ENCODE peak calls at places on chromosomes 5 and 9, in six cellular contexts. One of them, this sample, is unnamed.

GRCh38 chr9:129981180-129981907 is 61.6 kb downstream of the FNBP1 start:
- DNase-seq in PC-9: no peak
- DNase-seq in fibroblast of lung: peak; percentile 27
- DNase-seq in IMR-90: no peak
- DNase-seq in dorsolateral prefrontal cortex: peak; percentile 86
- DNase-seq in A549: no peak
- DNase-seq in this sample: peak; percentile 95

GRCh38 chr5:63011158-63011557 is 432.5 kb downstream of the LRRC70 start:
- DNase-seq in IMR-90: no peak
- DNase-seq in dorsolateral prefrontal cortex: no peak
- DNase-seq in PC-9: no peak
- DNase-seq in fibroblast of lung: no peak
- DNase-seq in A549: no peak
- DNase-seq in this sample: no peak

GRCh38 chr9:89309608-89310485 is 1.1 kb upstream of the CKS2 start:
- DNase-seq in A549: no peak
- DNase-seq in PC-9: peak; percentile 68
- DNase-seq in dorsolateral prefrontal cortex: no peak
- DNase-seq in IMR-90: no peak
- DNase-seq in fibroblast of lung: no peak
- DNase-seq in this sample: peak; percentile 34

GRCh38 chr5:134242146-134242545 is 16.3 kb upstream of the PPP2CA start:
- DNase-seq in fibroblast of lung: peak; percentile 97
- DNase-seq in PC-9: no peak
- DNase-seq in IMR-90: peak; percentile 99
- DNase-seq in A549: no peak
- DNase-seq in dorsolateral prefrontal cortex: peak; percentile 74
- DNase-seq in this sample: peak; percentile 76

GRCh38 chr5:101543780-101544179 is 640.7 kb upstream of the ST8SIA4 start:
- DNase-seq in A549: no peak
- DNase-seq in PC-9: no peak
- DNase-seq in fibroblast of lung: peak; percentile 21
- DNase-seq in IMR-90: peak; percentile 36
- DNase-seq in dorsolateral prefrontal cortex: no peak
- DNase-seq in this sample: no peak

GRCh38 chr5:57219386-57219785 is 45.5 kb downstream of the GPBP1 start:
- DNase-seq in IMR-90: no peak
- DNase-seq in PC-9: no peak
- DNase-seq in dorsolateral prefrontal cortex: no peak
- DNase-seq in fibroblast of lung: no peak
- DNase-seq in A549: no peak
- DNase-seq in this sample: no peak

GRCh38 chr9:69463497-69464068 is 138.6 kb downstream of the ENTREP1 start:
- DNase-seq in fibroblast of lung: no peak
- DNase-seq in PC-9: no peak
- DNase-seq in IMR-90: no peak
- DNase-seq in dorsolateral prefrontal cortex: no peak
- DNase-seq in A549: no peak
- DNase-seq in this sample: no peak

GRCh38 chr5:61313960-61314681 is 17.9 kb upstream of the ZSWIM6 start:
- DNase-seq in fibroblast of lung: peak; percentile 90
- DNase-seq in PC-9: peak; percentile 80
- DNase-seq in IMR-90: peak; percentile 94
- DNase-seq in A549: no peak
- DNase-seq in dorsolateral prefrontal cortex: no peak
- DNase-seq in this sample: peak; percentile 90

GRCh38 chr5:173699959-173700358 is 83.5 kb upstream of the BOD1 start:
- DNase-seq in PC-9: no peak
- DNase-seq in fibroblast of lung: no peak
- DNase-seq in dorsolateral prefrontal cortex: no peak
- DNase-seq in IMR-90: no peak
- DNase-seq in A549: no peak
- DNase-seq in this sample: no peak

GRCh38 chr5:38060354-38060753 is 198.0 kb upstream of the EGFLAM start:
- DNase-seq in A549: no peak
- DNase-seq in dorsolateral prefrontal cortex: no peak
- DNase-seq in IMR-90: peak; percentile 66
- DNase-seq in fibroblast of lung: peak; percentile 39
- DNase-seq in PC-9: no peak
- DNase-seq in this sample: no peak

GRCh38 chr9:130010151-130010988 is 32.6 kb downstream of the FNBP1 start:
- DNase-seq in IMR-90: no peak
- DNase-seq in A549: no peak
- DNase-seq in fibroblast of lung: no peak
- DNase-seq in PC-9: no peak
- DNase-seq in dorsolateral prefrontal cortex: no peak
- DNase-seq in this sample: no peak

GRCh38 chr9:111896942-111897830 is 572 bp downstream of the UGCG start:
- DNase-seq in fibroblast of lung: peak; percentile 44
- DNase-seq in PC-9: peak; percentile 23
- DNase-seq in IMR-90: no peak
- DNase-seq in A549: peak; percentile 28
- DNase-seq in dorsolateral prefrontal cortex: peak; percentile 19
- DNase-seq in this sample: peak; percentile 58

GRCh38 chr5:112691758-112692157 is 45.9 kb upstream of the APC start:
- DNase-seq in dorsolateral prefrontal cortex: no peak
- DNase-seq in fibroblast of lung: peak; percentile 59
- DNase-seq in IMR-90: peak; percentile 43
- DNase-seq in PC-9: peak; percentile 32
- DNase-seq in A549: peak; percentile 38
- DNase-seq in this sample: peak; percentile 71

GRCh38 chr5:138508958-138509357 is 34.1 kb downstream of the ETF1 start:
- DNase-seq in dorsolateral prefrontal cortex: no peak
- DNase-seq in PC-9: no peak
- DNase-seq in fibroblast of lung: no peak
- DNase-seq in IMR-90: no peak
- DNase-seq in A549: no peak
- DNase-seq in this sample: no peak

GRCh38 chr5:138354926-138355378 is 2.5 kb downstream of the KDM3B start:
- DNase-seq in fibroblast of lung: peak; percentile 68
- DNase-seq in A549: peak; percentile 76
- DNase-seq in dorsolateral prefrontal cortex: peak; percentile 51
- DNase-seq in PC-9: no peak
- DNase-seq in IMR-90: peak; percentile 77
- DNase-seq in this sample: peak; percentile 83

GRCh38 chr5:87746891-87747366 is 334.2 kb upstream of the CCNH start:
- DNase-seq in PC-9: peak; percentile 3
- DNase-seq in dorsolateral prefrontal cortex: no peak
- DNase-seq in fibroblast of lung: no peak
- DNase-seq in A549: no peak
- DNase-seq in IMR-90: no peak
- DNase-seq in this sample: no peak

GRCh38 chr5:115607935-115608334 is 5.7 kb upstream of the TICAM2 start:
- DNase-seq in fibroblast of lung: no peak
- DNase-seq in dorsolateral prefrontal cortex: no peak
- DNase-seq in PC-9: no peak
- DNase-seq in A549: no peak
- DNase-seq in IMR-90: no peak
- DNase-seq in this sample: no peak

GRCh38 chr5:114953559-114953958 is 216.1 kb downstream of the TRIM36 start:
- DNase-seq in dorsolateral prefrontal cortex: no peak
- DNase-seq in IMR-90: no peak
- DNase-seq in fibroblast of lung: no peak
- DNase-seq in PC-9: no peak
- DNase-seq in A549: no peak
- DNase-seq in this sample: no peak

GRCh38 chr5:41722359-41722950 is 147.8 kb downstream of the OXCT1 start:
- DNase-seq in IMR-90: peak; percentile 10
- DNase-seq in A549: no peak
- DNase-seq in fibroblast of lung: no peak
- DNase-seq in dorsolateral prefrontal cortex: no peak
- DNase-seq in PC-9: no peak
- DNase-seq in this sample: peak; percentile 23

GRCh38 chr5:157761690-157762611 is 18.4 kb downstream of the LSM11 start:
- DNase-seq in fibroblast of lung: peak; percentile 77
- DNase-seq in dorsolateral prefrontal cortex: no peak
- DNase-seq in IMR-90: peak; percentile 72
- DNase-seq in PC-9: peak; percentile 30
- DNase-seq in A549: peak; percentile 72
- DNase-seq in this sample: peak; percentile 83

GRCh38 chr5:3526551-3527185 is 69.0 kb upstream of the IRX1 start:
- DNase-seq in dorsolateral prefrontal cortex: no peak
- DNase-seq in PC-9: no peak
- DNase-seq in fibroblast of lung: no peak
- DNase-seq in IMR-90: no peak
- DNase-seq in A549: no peak
- DNase-seq in this sample: no peak

GRCh38 chr9:72816666-72817065 is 136.2 kb downstream of the ALDH1A1 start:
- DNase-seq in IMR-90: no peak
- DNase-seq in dorsolateral prefrontal cortex: no peak
- DNase-seq in fibroblast of lung: no peak
- DNase-seq in A549: no peak
- DNase-seq in PC-9: no peak
- DNase-seq in this sample: no peak

GRCh38 chr5:156402387-156402921 is 75.5 kb downstream of the SGCD start:
- DNase-seq in PC-9: no peak
- DNase-seq in fibroblast of lung: no peak
- DNase-seq in A549: no peak
- DNase-seq in IMR-90: no peak
- DNase-seq in dorsolateral prefrontal cortex: no peak
- DNase-seq in this sample: no peak

GRCh38 chr5:151020304-151021031 is at the start of gene GPX3:
- DNase-seq in fibroblast of lung: peak; percentile 53
- DNase-seq in dorsolateral prefrontal cortex: peak; percentile 66
- DNase-seq in PC-9: peak; percentile 93
- DNase-seq in IMR-90: peak; percentile 25
- DNase-seq in A549: peak; percentile 77
- DNase-seq in this sample: peak; percentile 47

GRCh38 chr5:160199410-160199911 is 29.8 kb upstream of the FABP6 start:
- DNase-seq in PC-9: peak; percentile 84
- DNase-seq in A549: peak; percentile 77
- DNase-seq in dorsolateral prefrontal cortex: peak; percentile 45
- DNase-seq in IMR-90: peak; percentile 23
- DNase-seq in fibroblast of lung: peak; percentile 36
- DNase-seq in this sample: peak; percentile 49

DNA sequence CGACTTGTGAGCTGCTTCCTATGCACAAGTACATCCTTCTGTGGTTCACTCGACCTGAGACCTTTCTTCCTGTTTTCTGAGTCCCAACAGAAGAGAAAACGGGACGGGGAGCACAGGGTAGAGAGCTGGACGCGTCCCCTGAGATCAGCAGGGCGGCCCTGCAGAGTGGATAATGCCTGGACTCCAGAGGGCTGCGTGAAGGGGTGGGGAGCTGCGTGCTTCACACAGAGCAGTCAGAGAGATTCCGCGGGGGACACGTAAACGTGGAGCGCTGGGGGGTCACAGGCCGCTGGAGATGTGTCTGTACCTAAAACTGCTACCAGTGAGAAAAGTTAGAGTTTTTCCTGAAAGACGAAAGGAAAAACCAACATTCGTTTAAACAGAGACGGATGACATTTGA is 46.3 kb downstream of the HSD17B3 start:
- DNase-seq in IMR-90: no peak
- DNase-seq in fibroblast of lung: no peak
- DNase-seq in dorsolateral prefrontal cortex: no peak
- DNase-seq in A549: no peak
- DNase-seq in PC-9: no peak
- DNase-seq in this sample: no peak
- TF ChIP-seq CTCF in IMR-90: no peak
- TF ChIP-seq CTCF in fibroblast of lung: no peak
- TF ChIP-seq CTCF in dorsolateral prefrontal cortex: no peak
- TF ChIP-seq CTCF in A549: no peak
- TF ChIP-seq CTCF in PC-9: no peak
- TF ChIP-seq CTCF in this sample: no peak

DNA sequence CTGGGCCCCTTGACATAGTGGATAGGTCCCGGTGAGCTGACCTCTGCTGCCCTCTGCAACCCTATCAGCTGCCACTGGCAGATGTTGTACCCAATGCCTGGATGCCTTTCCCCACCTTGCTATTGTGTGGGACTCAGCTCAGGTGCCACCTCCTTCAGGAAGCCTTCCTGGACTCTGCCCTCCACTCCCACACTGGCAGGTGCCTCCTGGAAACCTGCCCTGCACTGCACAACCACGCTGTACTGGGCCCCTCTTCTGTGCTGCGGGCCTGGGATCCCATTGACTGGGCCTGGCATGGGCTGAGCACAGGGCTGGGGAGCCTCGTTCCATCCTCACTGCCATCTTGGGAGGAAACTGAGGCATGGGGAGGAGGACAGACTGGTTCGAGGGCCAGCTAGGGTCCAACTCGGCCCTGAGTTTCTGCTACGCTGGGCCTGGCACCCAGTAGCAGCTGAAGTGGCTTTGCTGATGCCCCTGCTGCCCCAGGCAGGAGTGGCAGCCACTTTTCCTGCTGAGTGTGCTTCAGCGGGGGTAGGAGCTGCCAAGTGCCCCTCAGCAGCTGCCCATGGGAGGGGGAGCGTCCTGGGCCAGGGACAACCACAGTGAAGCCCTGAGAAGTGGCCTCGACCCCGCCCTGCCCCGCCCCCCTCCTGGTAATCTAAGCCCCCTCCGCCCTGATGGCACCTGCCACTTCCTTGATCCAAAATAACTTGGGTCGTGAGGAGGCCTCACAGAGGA is 1.3 kb downstream of the AK1 start:
- DNase-seq in PC-9: no peak
- DNase-seq in A549: no peak
- DNase-seq in fibroblast of lung: no peak
- DNase-seq in IMR-90: no peak
- DNase-seq in dorsolateral prefrontal cortex: no peak
- DNase-seq in this sample: no peak
- H3K4me3 ChIP-seq in PC-9: no peak overlapping the region
- H3K4me3 ChIP-seq in A549: no peak overlapping the region
- H3K4me3 ChIP-seq in fibroblast of lung: no peak overlapping the region
- H3K4me3 ChIP-seq in IMR-90: no peak overlapping the region
- H3K4me3 ChIP-seq in dorsolateral prefrontal cortex: no peak overlapping the region
- H3K4me3 ChIP-seq in this sample: no peak overlapping the region

DNA sequence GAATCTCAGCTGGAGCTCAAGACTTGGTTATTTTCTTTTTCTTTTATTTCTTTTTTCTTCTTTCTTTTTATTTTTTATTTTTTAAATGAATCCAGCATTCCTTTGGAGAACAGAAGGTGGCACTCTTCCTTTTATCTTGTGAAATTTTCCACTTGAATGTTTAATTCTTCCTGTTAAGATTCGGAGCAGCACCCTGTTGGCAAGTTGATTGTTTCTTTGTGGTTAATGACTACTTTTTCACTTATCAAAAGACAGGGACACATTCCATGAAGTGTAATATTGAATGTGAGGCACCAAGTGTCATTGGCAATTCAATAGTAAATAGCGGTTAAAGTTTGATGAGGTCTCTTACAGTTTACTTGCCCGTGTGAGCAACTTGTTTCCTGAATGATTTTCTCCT is 240.5 kb upstream of the CHD1 start:
- DNase-seq in fibroblast of lung: peak; percentile 33
- DNase-seq in IMR-90: no peak
- DNase-seq in PC-9: no peak
- DNase-seq in A549: no peak
- DNase-seq in dorsolateral prefrontal cortex: no peak
- DNase-seq in this sample: peak; percentile 23
- TF ChIP-seq CTCF in fibroblast of lung: peak; percentile 38
- TF ChIP-seq CTCF in IMR-90: peak; percentile 25
- TF ChIP-seq CTCF in PC-9: peak; percentile 58
- TF ChIP-seq CTCF in A549: peak; percentile 31
- TF ChIP-seq CTCF in dorsolateral prefrontal cortex: peak; percentile 29
- TF ChIP-seq CTCF in this sample: peak; percentile 24

GRCh38 chr9:22975921-22976320 is 529.3 kb downstream of the DMRTA1 start:
- DNase-seq in PC-9: no peak
- DNase-seq in fibroblast of lung: no peak
- DNase-seq in IMR-90: peak; percentile 33
- DNase-seq in dorsolateral prefrontal cortex: no peak
- DNase-seq in A549: no peak
- DNase-seq in this sample: no peak

GRCh38 chr9:22970434-22970975 is 523.9 kb downstream of the DMRTA1 start:
- DNase-seq in fibroblast of lung: no peak
- DNase-seq in PC-9: no peak
- DNase-seq in A549: no peak
- DNase-seq in dorsolateral prefrontal cortex: no peak
- DNase-seq in IMR-90: no peak
- DNase-seq in this sample: no peak

GRCh38 chr9:22976454-22976853 is 529.8 kb downstream of the DMRTA1 start:
- DNase-seq in IMR-90: peak; percentile 55
- DNase-seq in dorsolateral prefrontal cortex: no peak
- DNase-seq in A549: no peak
- DNase-seq in fibroblast of lung: peak; percentile 3
- DNase-seq in PC-9: no peak
- DNase-seq in this sample: peak; percentile 0
- H3K4me3 ChIP-seq in IMR-90: no peak overlapping the region
- H3K4me3 ChIP-seq in dorsolateral prefrontal cortex: no peak overlapping the region
- H3K4me3 ChIP-seq in A549: no peak overlapping the region
- H3K4me3 ChIP-seq in fibroblast of lung: no peak overlapping the region
- H3K4me3 ChIP-seq in PC-9: no peak overlapping the region
- H3K4me3 ChIP-seq in this sample: no peak overlapping the region

This sample was measured in fibroblast of pulmonary artery.